ENCODE peak calls at places on chromosomes 7 and 10, in nine cellular contexts. Q, Y, L, T, J, I, K, H and D are unnamed samples.

GRCh38 chr10:117796394-117796793 is 250.3 kb downstream of the RAB11FIP2 start:
- DNase-seq in Q (no peak), H (no peak), J (no peak), Y (peak), L (no peak), I (no peak), T (no peak), K (no peak), D (no peak)

GRCh38 chr10:6033954-6034353 is 28.2 kb downstream of the IL2RA start:
- DNase-seq in Y (no peak), K (no peak), H (no peak), I (no peak), T (no peak), J (peak), L (no peak), Q (no peak), D (no peak)

GRCh38 chr10:52951819-52952218 is 179.2 kb upstream of the MBL2 start:
- DNase-seq in T (no peak), Y (no peak), K (no peak), I (peak), J (peak), H (peak), Q (no peak), L (peak), D (peak)

GRCh38 chr7:28140964-28141363 is 39.6 kb downstream of the JAZF1 start:
- DNase-seq in I (no peak), T (no peak), Y (no peak), J (no peak), K (no peak), Q (no peak), L (no peak), H (no peak), D (no peak)

GRCh38 chr10:112265745-112266144 is 17.5 kb upstream of the TECTB start:
- DNase-seq in T (no peak), H (no peak), K (no peak), I (no peak), J (no peak), Y (no peak), Q (no peak), L (peak), D (no peak)

GRCh38 chr7:68925241-68925640 is 673.0 kb upstream of the AUTS2 start:
- DNase-seq in J (no peak), L (peak), T (no peak), H (no peak), Q (no peak), K (no peak), I (no peak), Y (no peak), D (no peak)

GRCh38 chr10:44950326-44951225 is 9.0 kb upstream of the RASSF4 start:
- DNase-seq in L (no peak), I (no peak), J (no peak), T (no peak), K (peak), Y (no peak), Q (no peak), H (no peak), D (no peak)

GRCh38 chr10:122034149-122034756 is 45.3 kb downstream of the TACC2 start:
- DNase-seq in K (no peak), I (peak), Y (no peak), H (no peak), T (peak), Q (no peak), L (no peak), J (peak), D (no peak)

GRCh38 chr10:48453451-48454301 is 147.2 kb downstream of the MAPK8 start:
- DNase-seq in L (peak), Q (no peak), J (no peak), Y (no peak), H (no peak), I (no peak), K (peak), T (no peak), D (no peak)

GRCh38 chr10:94088926-94089381 is 95.2 kb downstream of the PLCE1 start:
- DNase-seq in Q (no peak), Y (no peak), L (no peak), H (no peak), K (no peak), J (peak), T (no peak), I (peak), D (no peak)

GRCh38 chr10:4243651-4244050 is 458.6 kb upstream of the KLF6 start:
- DNase-seq in J (peak), Y (peak), Q (no peak), H (no peak), K (no peak), I (peak), T (peak), L (no peak), D (peak)

GRCh38 chr7:121081327-121081936 is 92.9 kb downstream of the CPED1 start:
- DNase-seq in J (peak), T (peak), I (peak), Y (no peak), K (no peak), Q (no peak), H (no peak), L (no peak), D (no peak)

GRCh38 chr7:6228363-6228762 is 44.1 kb downstream of the CYTH3 start:
- DNase-seq in H (no peak), Q (no peak), J (peak), Y (no peak), T (no peak), L (no peak), K (no peak), I (no peak), D (no peak)

GRCh38 chr10:79311581-79312407 is 35.5 kb upstream of the PPIF start:
- DNase-seq in K (no peak), T (no peak), Q (peak), J (no peak), L (no peak), Y (peak), H (no peak), I (no peak), D (no peak)

GRCh38 chr10:78972160-78972946 is 96.4 kb upstream of the ZMIZ1 start:
- DNase-seq in H (peak), Y (peak), T (no peak), I (peak), K (peak), J (peak), Q (peak), L (no peak), D (peak)

GRCh38 chr7:34064511-34065158 is 159.3 kb downstream of the BMPER start:
- DNase-seq in Q (no peak), I (no peak), J (peak), K (no peak), L (no peak), Y (peak), T (no peak), H (no peak), D (no peak)

GRCh38 chr10:25017247-25017590 is 807 bp downstream of the THNSL1 start:
- DNase-seq in J (peak), Q (no peak), I (peak), K (no peak), H (peak), T (peak), L (no peak), Y (no peak), D (no peak)

GRCh38 chr7:125059861-125060456 is 130.3 kb upstream of the POT1 start:
- DNase-seq in J (peak), Q (no peak), I (peak), K (no peak), T (no peak), H (no peak), L (no peak), Y (no peak), D (no peak)
- TF ChIP-seq CTCF in J (peak), Q (peak), I (peak), K (no peak), T (peak), H (peak), L (peak), Y (no peak), D (peak)

GRCh38 chr7:49486974-49487919 is 286.2 kb upstream of the VWC2 start:
- DNase-seq in I (no peak), H (no peak), T (no peak), J (no peak), K (no peak), L (no peak), Q (no peak), Y (no peak), D (no peak)

GRCh38 chr7:49479421-49479820 is 294.0 kb upstream of the VWC2 start:
- DNase-seq in L (no peak), I (no peak), K (no peak), Y (no peak), J (no peak), H (no peak), Q (no peak), T (no peak), D (no peak)

GRCh38 chr7:49488573-49488972 is 284.9 kb upstream of the VWC2 start:
- DNase-seq in T (no peak), I (no peak), J (no peak), Y (no peak), H (no peak), K (no peak), Q (no peak), L (no peak), D (no peak)

GRCh38 chr7:49479936-49480544 is 293.4 kb upstream of the VWC2 start:
- DNase-seq in H (no peak), Q (no peak), K (no peak), J (no peak), T (no peak), Y (no peak), L (no peak), I (no peak), D (no peak)

DNA sequence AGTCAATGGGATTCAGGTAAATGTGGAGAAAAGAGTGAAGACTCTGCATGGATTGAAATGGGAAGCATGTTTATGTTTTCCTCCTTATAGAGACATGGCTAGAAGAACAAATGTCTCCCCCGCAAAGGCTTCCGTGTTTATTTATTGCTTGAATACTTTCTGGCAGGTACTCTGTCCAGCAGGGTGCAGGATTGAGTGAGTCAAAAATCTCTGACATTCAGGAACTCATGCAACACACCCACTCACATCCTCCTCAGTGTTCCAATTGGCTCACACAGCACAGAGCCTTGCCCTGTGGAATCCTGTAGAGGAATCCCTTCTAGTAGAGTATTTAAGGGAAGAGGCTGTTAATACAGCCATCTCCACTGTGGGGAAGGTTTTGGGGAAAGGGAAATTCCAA is 290.3 kb upstream of the VWC2 start:
- DNase-seq in Y (no peak), I (peak), T (no peak), H (no peak), Q (no peak), L (peak), J (no peak), K (no peak), D (no peak)
- TF ChIP-seq CTCF in Y (no peak), I (peak), T (no peak), H (no peak), Q (no peak), L (peak), J (no peak), K (no peak), D (peak)

GRCh38 chr7:45032421-45032820 is 32.4 kb downstream of the CCM2 start:
- DNase-seq in I (no peak), Q (no peak), J (no peak), L (no peak), K (no peak), Y (no peak), T (no peak), H (no peak), D (no peak)

GRCh38 chr7:45035371-45035770 is 35.4 kb downstream of the CCM2 start:
- DNase-seq in K (no peak), I (no peak), Q (no peak), H (no peak), L (no peak), Y (no peak), J (no peak), T (no peak), D (no peak)

GRCh38 chr7:45035909-45036308 is 35.9 kb downstream of the CCM2 start:
- DNase-seq in J (no peak), Q (no peak), T (no peak), L (no peak), K (no peak), H (no peak), Y (no peak), I (no peak), D (no peak)

GRCh38 chr7:45033261-45033930 is 33.4 kb downstream of the CCM2 start:
- DNase-seq in I (peak), K (no peak), Y (no peak), H (no peak), Q (no peak), J (no peak), T (peak), L (no peak), D (no peak)

DNA sequence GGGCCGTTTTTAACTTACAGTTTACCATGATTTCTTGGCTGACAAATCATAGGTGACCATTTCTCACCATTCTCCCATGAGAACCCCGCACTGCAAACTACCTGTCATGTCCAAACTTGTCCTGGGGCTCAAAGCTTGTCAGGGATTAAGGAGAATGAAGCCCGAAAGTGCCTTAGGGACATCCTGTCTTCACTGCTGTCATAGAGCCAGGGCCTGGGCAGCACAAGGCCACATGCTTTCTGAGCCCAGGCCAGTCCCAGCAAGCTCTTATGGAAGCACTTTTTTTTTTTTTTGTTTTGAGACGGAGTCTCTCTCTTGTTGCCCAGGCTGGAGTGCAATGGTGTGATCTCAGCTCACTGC is 33.9 kb downstream of the CCM2 start:
- DNase-seq in H (no peak), Q (no peak), J (no peak), Y (no peak), K (no peak), T (peak), L (no peak), I (no peak), D (no peak)
- TF ChIP-seq CTCF in H (no peak), Q (no peak), J (no peak), Y (no peak), K (no peak), T (no peak), L (no peak), I (no peak), D (no peak)

GRCh38 chr7:12062062-12062461 is 149.0 kb upstream of the TMEM106B start:
- DNase-seq in J (peak), I (no peak), H (no peak), K (no peak), T (no peak), Y (no peak), L (no peak), Q (no peak), D (no peak)
- TF ChIP-seq CTCF in J (peak), I (no peak), H (peak), K (no peak), T (no peak), Y (no peak), L (peak), Q (no peak), D (peak)

GRCh38 chr7:132457658-132458057 is 118.6 kb downstream of the PLXNA4 start:
- DNase-seq in K (no peak), Y (no peak), L (no peak), I (no peak), T (no peak), J (no peak), Q (no peak), H (no peak), D (no peak)

GRCh38 chr7:132453825-132454224 is 122.4 kb downstream of the PLXNA4 start:
- DNase-seq in Y (no peak), Q (no peak), H (no peak), T (no peak), L (no peak), K (no peak), J (no peak), I (no peak), D (no peak)

GRCh38 chr7:132456418-132456817 is 119.9 kb downstream of the PLXNA4 start:
- DNase-seq in L (peak), T (no peak), H (no peak), Y (no peak), K (no peak), J (no peak), Q (no peak), I (no peak), D (no peak)

GRCh38 chr7:132458685-132459084 is 117.6 kb downstream of the PLXNA4 start:
- DNase-seq in J (no peak), L (no peak), Y (no peak), T (no peak), Q (no peak), I (no peak), K (no peak), H (no peak), D (no peak)

GRCh38 chr7:132455306-132455705 is 121.0 kb downstream of the PLXNA4 start:
- DNase-seq in Y (no peak), H (no peak), T (no peak), Q (no peak), K (no peak), I (no peak), J (no peak), L (peak), D (no peak)
- TF ChIP-seq CTCF in Y (no peak), H (no peak), T (no peak), Q (no peak), K (no peak), I (no peak), J (no peak), L (no peak), D (no peak)

GRCh38 chr10:77856566-77856965 is 70.0 kb downstream of the DLG5 start:
- DNase-seq in J (no peak), L (no peak), Q (peak), H (no peak), I (no peak), K (no peak), Y (no peak), T (no peak), D (no peak)
- TF ChIP-seq CTCF in J (no peak), L (no peak), Q (no peak), H (no peak), I (no peak), K (no peak), Y (no peak), T (no peak), D (no peak)

GRCh38 chr10:72218756-72219155 is 2.7 kb upstream of the ASCC1 start:
- DNase-seq in T (no peak), Y (no peak), H (no peak), L (no peak), I (no peak), Q (no peak), J (no peak), K (no peak), D (no peak)

GRCh38 chr10:72219229-72219814 is 3.2 kb upstream of the ASCC1 start:
- DNase-seq in I (no peak), Q (no peak), L (no peak), J (no peak), T (no peak), K (no peak), Y (no peak), H (no peak), D (no peak)

GRCh38 chr10:72218329-72218728 is 2.3 kb upstream of the ASCC1 start:
- DNase-seq in T (no peak), H (no peak), I (no peak), Q (no peak), J (no peak), K (no peak), L (no peak), Y (no peak), D (no peak)

GRCh38 chr10:72220637-72221036 is 4.6 kb upstream of the ASCC1 start:
- DNase-seq in J (no peak), H (no peak), Q (no peak), Y (no peak), T (no peak), K (no peak), I (no peak), L (no peak), D (no peak)

GRCh38 chr10:72215611-72216549 is at the start of the genes ANAPC16 and ASCC1:
- DNase-seq in Q (peak), K (peak), T (peak), I (peak), H (peak), L (peak), J (peak), Y (peak), D (peak)
- TF ChIP-seq CTCF in Q (no peak), K (no peak), T (no peak), I (no peak), H (no peak), L (no peak), J (no peak), Y (no peak), D (no peak)